ENCODE peak calls at places on chromosome 1, in five cellular contexts. H is CD8-positive, alpha-beta memory T cell; C is psoas muscle; B is Panc1; J is fibroblast of lung. M is an unnamed sample. For H3K27me3 and H3K4me1, the result is how much of the 10 kb centered on the place peaks cover.

GRCh38 chr1:213914351-213914750 is 73.4 kb upstream of the PROX1 start:
- DNase-seq in J (no peak), B (no peak), H (no peak), C (no peak), M (no peak)

GRCh38 chr1:150971583-150972416 is 2.8 kb downstream of the CERS2 start:
- DNase-seq in J (no peak), H (no peak), C (no peak), B (no peak), M (no peak)

GRCh38 chr1:93960641-93961147 is 51.5 kb upstream of the GCLM start:
- DNase-seq in H (no peak), C (no peak), J (peak), B (no peak), M (no peak)

GRCh38 chr1:153253693-153254092 is 5.8 kb upstream of the LORICRIN start:
- DNase-seq in C (no peak), J (no peak), B (no peak), H (no peak), M (no peak)

GRCh38 chr1:110200666-110201065 is 9.4 kb upstream of the KCNC4 start:
- DNase-seq in H (no peak), C (no peak), B (no peak), J (peak), M (no peak)

GRCh38 chr1:62435231-62436038 is 1.4 kb upstream of the USP1 start:
- DNase-seq in H (no peak), J (no peak), B (no peak), C (no peak), M (peak)

GRCh38 chr1:63590161-63590560 is 3.0 kb upstream of the PGM1 start:
- DNase-seq in C (no peak), H (no peak), J (peak), B (no peak), M (no peak)

GRCh38 chr1:46798820-46799219 is at the start of gene CYP4B1:
- DNase-seq in B (no peak), C (peak), H (no peak), J (no peak), M (no peak)

GRCh38 chr1:24152631-24153494 is 9.9 kb upstream of the IL22RA1 start:
- DNase-seq in B (no peak), C (no peak), J (no peak), H (no peak), M (no peak)

GRCh38 chr1:117572546-117572945 is 33.3 kb upstream of the TENT5C start:
- DNase-seq in C (no peak), J (no peak), H (peak), B (no peak), M (no peak)

GRCh38 chr1:162943627-162944026 is 82.7 kb upstream of the CCDC190 start:
- DNase-seq in J (peak), B (no peak), C (no peak), H (no peak), M (no peak)

GRCh38 chr1:66598670-66599069 is 64.7 kb downstream of the SGIP1 start:
- DNase-seq in B (no peak), C (no peak), H (no peak), J (peak), M (no peak)

GRCh38 chr1:109886827-109887226 is 23.8 kb upstream of the CSF1 start:
- DNase-seq in H (no peak), B (no peak), C (no peak), J (no peak), M (no peak)

GRCh38 chr1:44108241-44108640 is 10.4 kb upstream of the KLF17 start:
- DNase-seq in H (no peak), C (no peak), J (peak), B (no peak), M (no peak)

GRCh38 chr1:204924013-204924759 is 53.5 kb downstream of the NFASC start:
- DNase-seq in B (no peak), C (no peak), H (no peak), J (peak), M (no peak)

GRCh38 chr1:204927673-204928641 is 57.3 kb downstream of the NFASC start:
- DNase-seq in C (no peak), H (no peak), B (no peak), J (no peak), M (no peak)

GRCh38 chr1:204923626-204924012 is 53.0 kb downstream of the NFASC start:
- DNase-seq in J (no peak), H (no peak), B (no peak), C (no peak), M (no peak)

GRCh38 chr1:204923209-204923608 is 52.5 kb downstream of the NFASC start:
- DNase-seq in C (no peak), B (no peak), J (no peak), H (no peak), M (no peak)

GRCh38 chr1:204925701-204926100 is 55.0 kb downstream of the NFASC start:
- DNase-seq in H (no peak), C (no peak), J (no peak), B (no peak), M (no peak)
- H3K27me3 ChIP-seq in H (under half), C (under half), J (under half), B (under half), M (under half)

GRCh38 chr1:179954494-179955317 is at the start of gene CEP350:
- DNase-seq in B (peak), H (peak), J (peak), C (peak), M (peak)
- H3K4me1 ChIP-seq in B (under half), H (under half), J (under half), C (under half), M (under half)

GRCh38 chr1:160575112-160575664 is 4.1 kb downstream of the CD84 start:
- DNase-seq in B (no peak), H (no peak), J (no peak), C (no peak), M (no peak)
- H3K4me3 ChIP-seq in B (no peak), H (peak), J (no peak), C (no peak), M (no peak)

GRCh38 chr1:39727932-39728317 is 10.8 kb upstream of the PPIE start:
- DNase-seq in J (no peak), C (no peak), B (no peak), H (no peak), M (no peak)

GRCh38 chr1:39726600-39726999 is 12.1 kb upstream of the PPIE start:
- DNase-seq in B (no peak), C (no peak), J (no peak), H (no peak), M (no peak)

GRCh38 chr1:39729842-39730241 is 8.8 kb upstream of the PPIE start:
- DNase-seq in H (no peak), B (no peak), J (no peak), C (no peak), M (no peak)

GRCh38 chr1:39727221-39727931 is 11.3 kb upstream of the PPIE start:
- DNase-seq in C (no peak), B (no peak), J (no peak), H (no peak), M (no peak)

GRCh38 chr1:39729030-39729429 is 9.7 kb upstream of the PPIE start:
- DNase-seq in H (no peak), B (no peak), C (no peak), J (peak), M (no peak)
- H3K27me3 ChIP-seq in H (under half), B (under half), C (under half), J (under half), M (half or more)

GRCh38 chr1:31659889-31660288 is 15.2 kb upstream of the PEF1 start:
- DNase-seq in J (no peak), B (no peak), H (no peak), C (no peak), M (no peak)
- H3K4me1 ChIP-seq in J (under half), B (under half), H (under half), C (under half), M (under half)

M was measured in HAP-1.